ENCODE peak calls at places on chromosomes 3 and 15, in eight cellular contexts. I, Q, X, E, V, H, M and Y are unnamed samples.

GRCh38 chr3:47016934-47017435 is 37.5 kb downstream of the NBEAL2 start:
- DNase-seq in H (no peak), M (no peak), Q (no peak), V (peak), X (no peak), E (peak), I (no peak), Y (no peak)

GRCh38 chr3:164577667-164578066 is 500.6 kb downstream of the SI start:
- DNase-seq in V (no peak), E (no peak), I (no peak), M (no peak), X (no peak), H (no peak), Q (no peak), Y (no peak)

GRCh38 chr3:58333206-58334012 is 717 bp downstream of the PXK start:
- DNase-seq in X (peak), H (peak), I (peak), M (no peak), E (peak), Q (peak), V (no peak), Y (peak)

GRCh38 chr3:49158108-49158709 is 7.9 kb downstream of the CCDC71 start:
- DNase-seq in I (no peak), E (peak), Q (peak), X (peak), H (peak), M (no peak), V (peak), Y (no peak)

GRCh38 chr15:56732135-56732880 is 1.0 kb downstream of the ZNF280D start:
- DNase-seq in H (no peak), X (no peak), M (peak), E (no peak), I (no peak), V (no peak), Q (no peak), Y (no peak)

GRCh38 chr3:17771177-17772048 is 29.0 kb upstream of the TBC1D5 start:
- DNase-seq in I (no peak), V (no peak), X (no peak), M (no peak), E (no peak), Q (no peak), H (no peak), Y (no peak)

GRCh38 chr15:29134239-29134638 is 135.4 kb downstream of the NSMCE3 start:
- DNase-seq in I (peak), X (no peak), M (no peak), E (no peak), H (no peak), Q (no peak), V (no peak), Y (no peak)

GRCh38 chr15:95972136-95972553 is 358.4 kb upstream of the NR2F2 start:
- DNase-seq in I (no peak), M (no peak), V (peak), Q (no peak), H (no peak), X (no peak), E (no peak), Y (no peak)

GRCh38 chr15:45377630-45378148 is 655 bp downstream of the GATM start:
- DNase-seq in E (no peak), Q (peak), V (no peak), X (peak), M (no peak), I (peak), H (peak), Y (peak)

GRCh38 chr3:106631378-106632083 is 745.7 kb upstream of the CCDC54 start:
- DNase-seq in E (no peak), I (no peak), H (no peak), V (no peak), X (no peak), M (no peak), Q (no peak), Y (no peak)

GRCh38 chr15:51768018-51768417 is 16.6 kb downstream of the TMOD2 start:
- DNase-seq in H (no peak), I (no peak), E (no peak), V (peak), M (no peak), Q (no peak), X (no peak), Y (peak)

GRCh38 chr3:111539351-111540331 is 2.4 kb upstream of the CD96 start:
- DNase-seq in M (peak), X (peak), I (no peak), V (no peak), H (peak), Q (peak), E (peak), Y (peak)

GRCh38 chr3:120471643-120472042 is 20.9 kb upstream of the FSTL1 start:
- DNase-seq in M (no peak), H (no peak), V (no peak), Q (no peak), I (no peak), E (peak), X (no peak), Y (no peak)

DNA sequence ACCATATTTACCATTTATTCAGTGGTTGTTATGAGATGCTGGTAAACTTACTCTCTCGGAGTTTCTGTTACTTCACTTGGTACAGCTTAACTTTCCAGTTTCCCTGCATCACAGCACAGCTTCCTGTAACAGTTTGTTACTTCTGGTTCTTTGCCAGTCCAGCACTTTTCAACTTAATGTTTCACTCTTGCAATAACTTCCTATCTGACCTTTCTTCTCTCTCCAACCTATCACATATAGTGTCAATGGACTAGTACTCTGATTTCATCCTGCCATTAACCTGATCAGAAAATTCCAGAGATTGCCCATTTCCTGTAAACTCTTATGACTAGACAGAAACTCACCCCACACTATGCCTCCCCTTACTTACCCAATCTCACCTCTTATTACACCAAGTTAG is 3.9 kb upstream of the ATP11B start:
- DNase-seq in H (no peak), I (no peak), X (no peak), V (no peak), Q (no peak), M (no peak), E (no peak), Y (no peak)
- H3K27ac ChIP-seq in H (no peak), I (no peak), X (no peak), V (peak), Q (no peak), M (no peak), E (no peak), Y (no peak)

GRCh38 chr15:98720577-98720976 is 72.2 kb downstream of the IGF1R start:
- DNase-seq in V (no peak), X (no peak), H (no peak), I (no peak), E (no peak), M (no peak), Q (no peak), Y (no peak)

GRCh38 chr15:98720036-98720435 is 71.7 kb downstream of the IGF1R start:
- DNase-seq in H (no peak), X (peak), Q (no peak), V (no peak), I (no peak), M (no peak), E (no peak), Y (no peak)

GRCh38 chr15:98718426-98719168 is 70.3 kb downstream of the IGF1R start:
- DNase-seq in I (no peak), H (no peak), V (no peak), M (no peak), Q (no peak), X (no peak), E (no peak), Y (no peak)

GRCh38 chr15:98717942-98718341 is 69.6 kb downstream of the IGF1R start:
- DNase-seq in H (no peak), V (no peak), M (no peak), X (peak), E (no peak), I (no peak), Q (no peak), Y (no peak)

DNA sequence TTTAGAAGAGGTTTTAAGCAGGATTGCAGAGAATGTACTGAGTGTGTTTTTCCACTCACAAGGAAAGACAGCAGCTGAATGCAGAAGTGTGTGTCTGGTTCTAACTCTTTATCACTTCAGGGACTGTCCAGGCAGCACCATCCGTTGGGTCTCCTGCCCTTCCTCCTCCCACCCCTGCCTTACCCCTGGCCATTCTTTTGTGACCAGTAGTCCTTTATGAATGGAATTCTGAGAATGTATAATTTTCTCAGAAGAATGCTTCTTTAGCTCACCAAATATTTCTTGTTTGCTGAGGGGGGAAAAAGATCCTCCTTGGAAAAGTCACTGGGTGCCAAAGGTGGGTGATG is 70.8 kb downstream of the IGF1R start:
- DNase-seq in X (no peak), M (no peak), V (no peak), E (no peak), Q (no peak), I (no peak), H (no peak), Y (no peak)
- H3K27ac ChIP-seq in X (no peak), M (peak), V (no peak), E (no peak), Q (peak), I (peak), H (no peak), Y (no peak)

GRCh38 chr15:38072507-38073277 is 138.3 kb downstream of the TMCO5A start:
- DNase-seq in E (peak), Q (peak), M (peak), V (no peak), X (peak), H (peak), I (peak), Y (peak)
- H3K27ac ChIP-seq in E (peak), Q (peak), M (peak), V (no peak), X (peak), H (peak), I (peak), Y (peak)

GRCh38 chr3:194312743-194313281 is 38.3 kb downstream of the CPN2 start:
- DNase-seq in H (peak), V (no peak), M (no peak), X (peak), Q (peak), E (peak), I (peak), Y (peak)
- H3K27ac ChIP-seq in H (no peak), V (no peak), M (peak), X (no peak), Q (no peak), E (peak), I (no peak), Y (peak)

DNA sequence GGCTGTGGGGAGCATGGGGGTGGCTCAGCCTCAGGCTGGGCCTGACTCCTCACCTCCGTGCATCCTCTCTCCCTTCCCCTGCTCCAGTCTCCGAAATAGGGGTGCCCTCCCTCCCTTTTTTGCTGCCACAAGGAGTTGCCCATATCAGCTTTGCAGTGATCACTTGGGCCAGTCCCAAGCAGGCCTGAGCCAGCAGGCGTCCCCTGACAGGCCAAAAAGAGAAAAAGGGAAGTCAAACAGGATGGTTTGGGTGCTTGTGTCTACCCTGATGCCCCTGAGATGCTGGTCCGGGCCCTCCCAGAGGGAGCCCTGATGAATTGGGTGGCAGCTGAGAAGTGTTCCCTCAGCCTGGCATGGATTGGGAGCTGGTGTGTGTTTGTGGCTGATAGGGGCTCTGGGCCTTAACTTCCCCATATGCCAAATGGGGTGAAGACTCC is 1.4 kb downstream of the FBLN2 start:
- DNase-seq in Q (peak), I (no peak), E (no peak), H (no peak), X (no peak), M (no peak), V (no peak), Y (no peak)
- H3K27ac ChIP-seq in Q (no peak), I (peak), E (no peak), H (no peak), X (no peak), M (no peak), V (no peak), Y (no peak)

GRCh38 chr15:80942746-80943565 is 46.7 kb downstream of the MESD start:
- DNase-seq in M (no peak), I (peak), H (no peak), E (no peak), Q (peak), V (no peak), X (no peak), Y (no peak)
- H3K27ac ChIP-seq in M (no peak), I (no peak), H (no peak), E (no peak), Q (no peak), V (no peak), X (no peak), Y (no peak)

GRCh38 chr15:59335197-59335786 is 37.4 kb downstream of the MYO1E start:
- DNase-seq in E (no peak), Q (no peak), M (no peak), H (no peak), I (no peak), V (no peak), X (peak), Y (no peak)
- H3K27ac ChIP-seq in E (no peak), Q (no peak), M (peak), H (no peak), I (no peak), V (no peak), X (no peak), Y (no peak)

GRCh38 chr3:15255215-15255614 is 49.2 kb downstream of the CAPN7 start:
- DNase-seq in M (no peak), E (no peak), X (no peak), Q (no peak), I (no peak), V (no peak), H (no peak), Y (no peak)
- H3K27ac ChIP-seq in M (no peak), E (no peak), X (no peak), Q (no peak), I (no peak), V (no peak), H (no peak), Y (peak)

GRCh38 chr3:16482770-16483531 is 30.5 kb downstream of the RFTN1 start:
- DNase-seq in Q (peak), X (peak), M (no peak), V (no peak), H (no peak), E (no peak), I (no peak), Y (no peak)
- H3K27ac ChIP-seq in Q (peak), X (no peak), M (no peak), V (no peak), H (no peak), E (no peak), I (no peak), Y (peak)

DNA sequence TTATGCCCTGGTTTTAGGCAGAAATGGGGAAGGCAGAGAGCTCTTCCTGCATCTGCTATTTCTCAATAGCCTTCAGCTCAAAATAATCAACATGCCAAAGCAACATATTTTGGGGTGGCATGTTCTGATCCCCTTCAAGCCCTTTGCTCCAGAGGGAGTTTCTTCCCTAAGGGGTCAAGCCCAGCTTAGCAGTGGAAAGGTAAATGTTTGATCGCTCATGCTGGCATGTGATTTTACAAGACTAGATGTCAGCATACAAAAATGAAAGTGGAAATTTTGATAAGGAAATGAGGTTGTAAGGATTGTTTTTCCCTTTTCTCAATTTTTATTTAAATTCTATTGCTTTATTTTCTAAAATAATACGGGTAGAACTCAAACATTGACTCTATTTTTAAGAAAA is 55.3 kb upstream of the NR2E3 start:
- DNase-seq in M (no peak), E (no peak), H (no peak), V (no peak), Q (no peak), I (no peak), X (no peak), Y (no peak)
- H3K27ac ChIP-seq in M (peak), E (no peak), H (no peak), V (no peak), Q (no peak), I (no peak), X (no peak), Y (no peak)